ENCODE peak calls at places on chromosomes 16 and 17, in seven cellular contexts. I, T, S, E, B, W and N are unnamed samples.

GRCh38 chr17:1043601-1044251 is 46.8 kb downstream of the TIMM22 start:
- DNase-seq in B (no peak), I (peak; percentile 50), S (no peak), T (peak; percentile 23), W (no peak), E (peak; percentile 46), N (no peak)

GRCh38 chr17:43953746-43954145 is at the start of gene PYY:
- DNase-seq in I (peak; percentile 53), T (no peak), B (no peak), W (no peak), E (no peak), S (no peak), N (no peak)

GRCh38 chr16:80899804-80900592 is 95.6 kb upstream of the CDYL2 start:
- DNase-seq in I (no peak), E (peak; percentile 84), B (peak; percentile 7), S (no peak), T (peak; percentile 90), W (no peak), N (no peak)

GRCh38 chr17:7673239-7673638 is 14.1 kb downstream of the TP53 start:
- DNase-seq in B (no peak), T (no peak), W (no peak), I (peak; percentile 48), S (no peak), E (no peak), N (no peak)

GRCh38 chr16:77945126-77945525 is 77.2 kb upstream of the CLEC3A start:
- DNase-seq in I (no peak), W (no peak), B (no peak), T (no peak), E (no peak), S (no peak), N (no peak)

GRCh38 chr17:47999612-48000011 is 28.7 kb downstream of the CDK5RAP3 start:
- DNase-seq in W (no peak), B (peak; percentile 48), I (peak; percentile 73), E (no peak), T (no peak), S (no peak), N (no peak)

GRCh38 chr16:996672-997071 is 15.1 kb downstream of the SOX8 start:
- DNase-seq in E (no peak), B (no peak), S (peak; percentile 30), T (no peak), W (no peak), I (no peak), N (no peak)

GRCh38 chr16:67150833-67151396 is at the start of gene B3GNT9:
- DNase-seq in B (peak; percentile 70), T (peak; percentile 72), I (peak; percentile 69), E (peak; percentile 92), S (no peak), W (no peak), N (no peak)

GRCh38 chr17:81889602-81890001 is 1.8 kb downstream of the ALYREF start:
- DNase-seq in B (no peak), I (no peak), S (no peak), W (no peak), T (no peak), E (no peak), N (no peak)

GRCh38 chr17:78785011-78785662 is 3.1 kb upstream of the CYTH1 start:
- DNase-seq in W (no peak), B (no peak), S (peak; percentile 27), I (peak; percentile 79), E (no peak), T (no peak), N (no peak)

GRCh38 chr16:1538804-1539520 is 5.5 kb downstream of the TMEM204 start:
- DNase-seq in W (no peak), T (peak; percentile 18), B (no peak), S (no peak), E (no peak), I (peak; percentile 97), N (peak; percentile 41)

GRCh38 chr16:28910046-28911031 is 14.7 kb downstream of the RABEP2 start:
- DNase-seq in T (peak; percentile 36), E (no peak), W (no peak), S (no peak), I (peak; percentile 89), B (no peak), N (peak; percentile 31)

GRCh38 chr16:89565506-89566372 is 5.3 kb downstream of the RPL13 start:
- DNase-seq in B (peak; percentile 60), T (peak; percentile 75), S (no peak), W (peak; percentile 27), E (no peak), I (peak; percentile 65), N (no peak)

GRCh38 chr17:50593321-50593720 is 32.8 kb downstream of the CACNA1G start:
- DNase-seq in B (no peak), E (no peak), S (no peak), I (peak; percentile 99), T (peak; percentile 89), W (peak; percentile 33), N (no peak)

GRCh38 chr17:35801583-35802224 is 6.3 kb upstream of the MMP28 start:
- DNase-seq in I (no peak), E (no peak), W (peak; percentile 25), S (no peak), T (peak; percentile 39), B (peak; percentile 57), N (peak; percentile 58)

GRCh38 chr16:21116148-21116693 is 34.4 kb downstream of the DNAH3 start:
- DNase-seq in B (no peak), E (no peak), I (no peak), T (no peak), S (no peak), W (no peak), N (peak; percentile 22)